ENCODE peak calls at places on chromosome 2, in five cellular contexts. One of them, this sample, is unnamed.

GRCh38 chr2:20016346-20016745 is 3.9 kb upstream of the MATN3 start:
- DNase-seq in MM.1S: no peak
- DNase-seq in mucosa of descending colon: no peak
- DNase-seq in neural progenitor cell: no peak
- DNase-seq in body of pancreas: no peak
- DNase-seq in this sample: no peak

GRCh38 chr2:5315512-5315911 is 376.7 kb upstream of the SOX11 start:
- DNase-seq in body of pancreas: no peak
- DNase-seq in mucosa of descending colon: no peak
- DNase-seq in MM.1S: no peak
- DNase-seq in neural progenitor cell: peak; percentile 50
- DNase-seq in this sample: no peak

GRCh38 chr2:36696533-36696932 is at the start of gene VIT:
- DNase-seq in MM.1S: no peak
- DNase-seq in body of pancreas: no peak
- DNase-seq in mucosa of descending colon: no peak
- DNase-seq in neural progenitor cell: no peak
- DNase-seq in this sample: no peak

GRCh38 chr2:42928692-42929576 is 136.6 kb upstream of the HAAO start:
- DNase-seq in body of pancreas: peak; percentile 59
- DNase-seq in MM.1S: no peak
- DNase-seq in neural progenitor cell: peak; percentile 76
- DNase-seq in mucosa of descending colon: peak; percentile 79
- DNase-seq in this sample: no peak

GRCh38 chr2:25606892-25607291 is 66.5 kb downstream of the DTNB start:
- DNase-seq in MM.1S: peak; percentile 49
- DNase-seq in neural progenitor cell: peak; percentile 28
- DNase-seq in mucosa of descending colon: no peak
- DNase-seq in body of pancreas: no peak
- DNase-seq in this sample: no peak

GRCh38 chr2:228841877-228842276 is 429.2 kb downstream of the PID1 start:
- DNase-seq in neural progenitor cell: no peak
- DNase-seq in body of pancreas: no peak
- DNase-seq in MM.1S: no peak
- DNase-seq in mucosa of descending colon: no peak
- DNase-seq in this sample: no peak

GRCh38 chr2:11411768-11412448 is 54.1 kb downstream of the E2F6 start:
- DNase-seq in body of pancreas: peak; percentile 59
- DNase-seq in neural progenitor cell: peak; percentile 75
- DNase-seq in MM.1S: peak; percentile 29
- DNase-seq in mucosa of descending colon: peak; percentile 85
- DNase-seq in this sample: peak; percentile 54

GRCh38 chr2:9300829-9301453 is 94.3 kb downstream of the ASAP2 start:
- DNase-seq in MM.1S: no peak
- DNase-seq in neural progenitor cell: no peak
- DNase-seq in mucosa of descending colon: no peak
- DNase-seq in body of pancreas: no peak
- DNase-seq in this sample: no peak

GRCh38 chr2:15627842-15628684 is 36.4 kb downstream of the DDX1 start:
- DNase-seq in MM.1S: no peak
- DNase-seq in neural progenitor cell: no peak
- DNase-seq in mucosa of descending colon: no peak
- DNase-seq in body of pancreas: no peak
- DNase-seq in this sample: no peak

GRCh38 chr2:150426724-150427123 is 60.7 kb downstream of the RND3 start:
- DNase-seq in mucosa of descending colon: no peak
- DNase-seq in body of pancreas: no peak
- DNase-seq in MM.1S: no peak
- DNase-seq in neural progenitor cell: no peak
- DNase-seq in this sample: no peak

GRCh38 chr2:180359522-180360282 is 352.6 kb upstream of the CWC22 start:
- DNase-seq in MM.1S: peak; percentile 97
- DNase-seq in mucosa of descending colon: peak; percentile 45
- DNase-seq in body of pancreas: no peak
- DNase-seq in neural progenitor cell: no peak
- DNase-seq in this sample: no peak

GRCh38 chr2:44549099-44549471 is 187.3 kb downstream of the CAMKMT start:
- DNase-seq in body of pancreas: no peak
- DNase-seq in MM.1S: no peak
- DNase-seq in neural progenitor cell: no peak
- DNase-seq in mucosa of descending colon: no peak
- DNase-seq in this sample: peak; percentile 73

GRCh38 chr2:187920511-187920910 is 366.3 kb upstream of the TFPI start:
- DNase-seq in neural progenitor cell: no peak
- DNase-seq in MM.1S: no peak
- DNase-seq in mucosa of descending colon: no peak
- DNase-seq in body of pancreas: no peak
- DNase-seq in this sample: no peak

GRCh38 chr2:151827564-151828142 is 568 bp downstream of the ARL5A start:
- DNase-seq in neural progenitor cell: peak; percentile 43
- DNase-seq in mucosa of descending colon: peak; percentile 41
- DNase-seq in MM.1S: peak; percentile 25
- DNase-seq in body of pancreas: peak; percentile 23
- DNase-seq in this sample: no peak

GRCh38 chr2:215137741-215138340 is 585 bp downstream of the ABCA12 start:
- DNase-seq in neural progenitor cell: no peak
- DNase-seq in body of pancreas: no peak
- DNase-seq in MM.1S: no peak
- DNase-seq in mucosa of descending colon: no peak
- DNase-seq in this sample: no peak

GRCh38 chr2:95073856-95074662 is 47.5 kb downstream of the MRPS5 start:
- DNase-seq in mucosa of descending colon: no peak
- DNase-seq in MM.1S: no peak
- DNase-seq in body of pancreas: no peak
- DNase-seq in neural progenitor cell: no peak
- DNase-seq in this sample: no peak

GRCh38 chr2:73018188-73018825 is 53.2 kb downstream of the SFXN5 start:
- DNase-seq in MM.1S: no peak
- DNase-seq in body of pancreas: no peak
- DNase-seq in mucosa of descending colon: no peak
- DNase-seq in neural progenitor cell: no peak
- DNase-seq in this sample: peak; percentile 41

GRCh38 chr2:38484957-38485356 is 107.9 kb upstream of the ATL2 start:
- DNase-seq in neural progenitor cell: no peak
- DNase-seq in mucosa of descending colon: no peak
- DNase-seq in MM.1S: no peak
- DNase-seq in body of pancreas: no peak
- DNase-seq in this sample: no peak

GRCh38 chr2:128026422-128027277 is 1.2 kb downstream of the SAP130 start:
- DNase-seq in neural progenitor cell: no peak
- DNase-seq in body of pancreas: no peak
- DNase-seq in mucosa of descending colon: no peak
- DNase-seq in MM.1S: no peak
- DNase-seq in this sample: no peak

GRCh38 chr2:128385365-128385764 is 66.7 kb upstream of the HS6ST1 start:
- DNase-seq in MM.1S: no peak
- DNase-seq in mucosa of descending colon: no peak
- DNase-seq in body of pancreas: peak; percentile 6
- DNase-seq in neural progenitor cell: no peak
- DNase-seq in this sample: no peak

GRCh38 chr2:105791229-105791628 is 46.5 kb downstream of the NCK2 start:
- DNase-seq in MM.1S: no peak
- DNase-seq in neural progenitor cell: no peak
- DNase-seq in body of pancreas: no peak
- DNase-seq in mucosa of descending colon: no peak
- DNase-seq in this sample: no peak
- H3K4me1 ChIP-seq in MM.1S: peaks cover 75% of the 10 kb centered on the region
- H3K4me1 ChIP-seq in neural progenitor cell: peaks cover 20% of the 10 kb centered on the region
- H3K4me1 ChIP-seq in body of pancreas: peaks cover 48% of the 10 kb centered on the region
- H3K4me1 ChIP-seq in mucosa of descending colon: peaks cover 48% of the 10 kb centered on the region
- H3K4me1 ChIP-seq in this sample: peaks cover 34% of the 10 kb centered on the region

DNA sequence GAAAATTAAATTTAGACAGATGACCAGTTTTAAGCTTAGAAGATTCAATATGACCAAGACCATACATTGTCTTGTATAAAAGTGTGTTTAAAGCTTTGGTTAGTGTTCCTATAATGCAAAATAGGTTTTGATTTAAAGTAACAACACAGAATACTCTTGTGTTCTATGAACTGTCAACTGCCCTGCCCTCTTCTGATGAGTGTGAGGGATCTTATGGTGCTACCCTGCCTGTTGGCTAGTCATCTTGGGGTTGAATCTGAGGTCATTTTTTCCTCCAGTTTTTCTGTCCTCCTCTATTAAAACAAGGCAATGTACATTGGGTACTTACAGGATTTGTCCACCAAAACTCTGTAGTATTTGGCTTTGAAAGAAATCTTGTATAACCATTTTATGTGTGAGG is 129.0 kb downstream of the SPTBN1 start:
- DNase-seq in mucosa of descending colon: no peak
- DNase-seq in MM.1S: no peak
- DNase-seq in body of pancreas: no peak
- DNase-seq in neural progenitor cell: no peak
- DNase-seq in this sample: no peak
- H3K4me3 ChIP-seq in mucosa of descending colon: no peak overlapping the region
- H3K4me3 ChIP-seq in MM.1S: no peak overlapping the region
- H3K4me3 ChIP-seq in body of pancreas: no peak overlapping the region
- H3K4me3 ChIP-seq in neural progenitor cell: no peak overlapping the region
- H3K4me3 ChIP-seq in this sample: no peak overlapping the region

GRCh38 chr2:168178925-168179324 is 68.5 kb downstream of the STK39 start:
- DNase-seq in body of pancreas: no peak
- DNase-seq in mucosa of descending colon: no peak
- DNase-seq in MM.1S: no peak
- DNase-seq in neural progenitor cell: no peak
- DNase-seq in this sample: no peak
- H3K4me1 ChIP-seq in body of pancreas: peaks cover 39% of the 10 kb centered on the region
- H3K4me1 ChIP-seq in mucosa of descending colon: peaks cover 5% of the 10 kb centered on the region
- H3K4me1 ChIP-seq in MM.1S: no peaks in the 10 kb centered on the region
- H3K4me1 ChIP-seq in neural progenitor cell: peaks cover 82% of the 10 kb centered on the region
- H3K4me1 ChIP-seq in this sample: no peaks in the 10 kb centered on the region

GRCh38 chr2:241866896-241867631 is 2.5 kb upstream of the RTP5 start:
- DNase-seq in body of pancreas: no peak
- DNase-seq in mucosa of descending colon: no peak
- DNase-seq in neural progenitor cell: no peak
- DNase-seq in MM.1S: no peak
- DNase-seq in this sample: no peak
- H3K4me3 ChIP-seq in body of pancreas: no peak overlapping the region
- H3K4me3 ChIP-seq in mucosa of descending colon: no peak overlapping the region
- H3K4me3 ChIP-seq in neural progenitor cell: no peak overlapping the region
- H3K4me3 ChIP-seq in MM.1S: no peak overlapping the region
- H3K4me3 ChIP-seq in this sample: no peak overlapping the region

DNA sequence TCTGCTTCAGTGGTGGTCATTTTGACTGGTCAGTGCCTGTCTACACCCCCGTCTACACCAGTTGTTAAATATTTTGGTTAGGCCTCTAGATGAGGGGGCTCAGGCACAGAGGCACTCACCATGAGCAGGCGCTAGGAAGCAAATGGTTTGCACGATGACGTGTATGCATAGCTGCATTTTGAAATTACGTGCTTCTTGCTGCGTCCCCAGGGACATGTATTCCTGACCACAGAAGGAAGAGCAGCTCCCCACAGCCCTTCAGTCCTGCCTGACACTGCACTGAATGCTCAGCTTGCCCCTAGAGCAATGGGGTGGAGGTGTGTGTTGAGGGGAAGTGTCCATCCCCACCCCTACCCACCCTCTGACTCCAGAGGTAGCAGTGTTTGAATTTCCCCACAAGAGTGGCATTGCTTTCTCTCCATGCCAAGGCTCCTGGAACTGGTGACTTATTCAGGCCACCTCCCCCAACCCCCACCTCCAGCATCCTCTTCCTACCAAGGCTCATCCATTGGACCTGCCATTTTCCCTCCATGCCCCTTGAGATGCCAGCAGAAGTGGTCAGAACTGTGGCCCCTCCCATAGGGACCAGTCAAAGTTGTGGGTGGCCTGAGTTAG is 11.4 kb upstream of the ZAP70 start:
- DNase-seq in mucosa of descending colon: no peak
- DNase-seq in neural progenitor cell: no peak
- DNase-seq in MM.1S: no peak
- DNase-seq in body of pancreas: no peak
- DNase-seq in this sample: no peak
- H3K4me1 ChIP-seq in mucosa of descending colon: no peaks in the 10 kb centered on the region
- H3K4me1 ChIP-seq in neural progenitor cell: no peaks in the 10 kb centered on the region
- H3K4me1 ChIP-seq in MM.1S: no peaks in the 10 kb centered on the region
- H3K4me1 ChIP-seq in body of pancreas: peaks cover 3% of the 10 kb centered on the region
- H3K4me1 ChIP-seq in this sample: no peaks in the 10 kb centered on the region

GRCh38 chr2:27772804-27773203 is 1.3 kb downstream of the MRPL33 start:
- DNase-seq in MM.1S: no peak
- DNase-seq in mucosa of descending colon: no peak
- DNase-seq in body of pancreas: no peak
- DNase-seq in neural progenitor cell: no peak
- DNase-seq in this sample: no peak
- H3K4me3 ChIP-seq in MM.1S: peak overlapping the region; percentile 95
- H3K4me3 ChIP-seq in mucosa of descending colon: no peak overlapping the region
- H3K4me3 ChIP-seq in body of pancreas: no peak overlapping the region
- H3K4me3 ChIP-seq in neural progenitor cell: peak overlapping the region; percentile 94
- H3K4me3 ChIP-seq in this sample: peak overlapping the region; percentile 82

GRCh38 chr2:142142595-142142994 is 11.8 kb upstream of the LRP1B start:
- DNase-seq in neural progenitor cell: no peak
- DNase-seq in MM.1S: no peak
- DNase-seq in mucosa of descending colon: no peak
- DNase-seq in body of pancreas: no peak
- DNase-seq in this sample: no peak
- H3K4me1 ChIP-seq in neural progenitor cell: no peaks in the 10 kb centered on the region
- H3K4me1 ChIP-seq in MM.1S: no peaks in the 10 kb centered on the region
- H3K4me1 ChIP-seq in mucosa of descending colon: no peaks in the 10 kb centered on the region
- H3K4me1 ChIP-seq in body of pancreas: no peaks in the 10 kb centered on the region
- H3K4me1 ChIP-seq in this sample: no peaks in the 10 kb centered on the region